ENCODE peak calls at places on chromosome 10, in four cellular contexts. One of them, this sample, is unnamed.

GRCh38 chr10:118300266-118300665 is 41.9 kb downstream of the FAM204A start:
- DNase-seq in HepG2: no peak
- DNase-seq in K562: no peak
- DNase-seq in GM12878: no peak
- DNase-seq in this sample: no peak

GRCh38 chr10:99993994-99994689 is 15.6 kb downstream of the DNMBP start:
- DNase-seq in HepG2: no peak
- DNase-seq in K562: peak
- DNase-seq in GM12878: peak
- DNase-seq in this sample: no peak

GRCh38 chr10:11337516-11337915 is 273.9 kb downstream of the USP6NL start:
- DNase-seq in HepG2: no peak
- DNase-seq in K562: no peak
- DNase-seq in GM12878: no peak
- DNase-seq in this sample: no peak

GRCh38 chr10:5645375-5645774 is 21.0 kb downstream of the ASB13 start:
- DNase-seq in HepG2: no peak
- DNase-seq in K562: no peak
- DNase-seq in GM12878: no peak
- DNase-seq in this sample: no peak

GRCh38 chr10:7593905-7594304 is 72.9 kb downstream of the ITIH5 start:
- DNase-seq in HepG2: no peak
- DNase-seq in K562: no peak
- DNase-seq in GM12878: no peak
- DNase-seq in this sample: no peak

GRCh38 chr10:109968954-109969644 is 38.7 kb upstream of the ADD3 start:
- DNase-seq in HepG2: no peak
- DNase-seq in K562: no peak
- DNase-seq in GM12878: no peak
- DNase-seq in this sample: no peak

GRCh38 chr10:85420501-85421191 is 945.9 kb downstream of the GRID1 start:
- DNase-seq in HepG2: no peak
- DNase-seq in K562: no peak
- DNase-seq in GM12878: no peak
- DNase-seq in this sample: no peak

GRCh38 chr10:71389768-71390434 is 6.8 kb upstream of the CDH23 start:
- DNase-seq in HepG2: no peak
- DNase-seq in K562: no peak
- DNase-seq in GM12878: no peak
- DNase-seq in this sample: no peak

GRCh38 chr10:92387289-92387940 is 96.4 kb downstream of the MARCHF5 start:
- DNase-seq in HepG2: peak
- DNase-seq in K562: peak
- DNase-seq in GM12878: no peak
- DNase-seq in this sample: peak

GRCh38 chr10:26780793-26781601 is 79.8 kb downstream of the ABI1 start:
- DNase-seq in HepG2: no peak
- DNase-seq in K562: no peak
- DNase-seq in GM12878: peak
- DNase-seq in this sample: peak

GRCh38 chr10:104925232-104925851 is 284.3 kb downstream of the SORCS3 start:
- DNase-seq in HepG2: peak
- DNase-seq in K562: peak
- DNase-seq in GM12878: no peak
- DNase-seq in this sample: peak

GRCh38 chr10:114374141-114374791 is 30.0 kb downstream of the AFAP1L2 start:
- DNase-seq in HepG2: no peak
- DNase-seq in K562: no peak
- DNase-seq in GM12878: no peak
- DNase-seq in this sample: no peak

GRCh38 chr10:2477154-2477553 is 590.2 kb upstream of the PFKP start:
- DNase-seq in HepG2: no peak
- DNase-seq in K562: no peak
- DNase-seq in GM12878: no peak
- DNase-seq in this sample: no peak

GRCh38 chr10:72886596-72887522 is 6.7 kb upstream of the OIT3 start:
- DNase-seq in HepG2: no peak
- DNase-seq in K562: no peak
- DNase-seq in GM12878: no peak
- DNase-seq in this sample: no peak

GRCh38 chr10:77844713-77845454 is 81.7 kb downstream of the DLG5 start:
- DNase-seq in HepG2: no peak
- DNase-seq in K562: no peak
- DNase-seq in GM12878: no peak
- DNase-seq in this sample: peak

GRCh38 chr10:46273506-46274477 is 13.0 kb upstream of the ANTXRL start:
- DNase-seq in HepG2: peak
- DNase-seq in K562: no peak
- DNase-seq in GM12878: no peak
- DNase-seq in this sample: no peak

GRCh38 chr10:72320676-72321247 is 34.0 kb downstream of the DNAJB12 start:
- DNase-seq in HepG2: peak
- DNase-seq in K562: peak
- DNase-seq in GM12878: peak
- DNase-seq in this sample: peak

GRCh38 chr10:31034041-31034918 is 2.6 kb upstream of the ZNF438 start:
- DNase-seq in HepG2: no peak
- DNase-seq in K562: no peak
- DNase-seq in GM12878: no peak
- DNase-seq in this sample: no peak

GRCh38 chr10:43377393-43377883 is 6.0 kb downstream of the FXYD4 start:
- DNase-seq in HepG2: peak
- DNase-seq in K562: peak
- DNase-seq in GM12878: no peak
- DNase-seq in this sample: no peak

GRCh38 chr10:35574924-35575352 is 30.2 kb upstream of the GJD4 start:
- DNase-seq in HepG2: no peak
- DNase-seq in K562: peak
- DNase-seq in GM12878: no peak
- DNase-seq in this sample: no peak

GRCh38 chr10:102280397-102281015 is 35.2 kb downstream of the GBF1 start:
- DNase-seq in HepG2: no peak
- DNase-seq in K562: no peak
- DNase-seq in GM12878: no peak
- DNase-seq in this sample: no peak

GRCh38 chr10:117587036-117587435 is 44.5 kb downstream of the EMX2 start:
- DNase-seq in HepG2: no peak
- DNase-seq in K562: no peak
- DNase-seq in GM12878: no peak
- DNase-seq in this sample: no peak

GRCh38 chr10:1488970-1489548 is 248.3 kb downstream of the ADARB2 start:
- DNase-seq in HepG2: no peak
- DNase-seq in K562: no peak
- DNase-seq in GM12878: peak
- DNase-seq in this sample: no peak

GRCh38 chr10:129992356-129992755 is 28.3 kb upstream of the EBF3 start:
- DNase-seq in HepG2: no peak
- DNase-seq in K562: no peak
- DNase-seq in GM12878: no peak
- DNase-seq in this sample: no peak

GRCh38 chr10:132554053-132554990 is 16.7 kb downstream of the INPP5A start:
- DNase-seq in HepG2: peak
- DNase-seq in K562: no peak
- DNase-seq in GM12878: no peak
- DNase-seq in this sample: no peak

GRCh38 chr10:122127943-122128342 is 139.0 kb downstream of the TACC2 start:
- DNase-seq in HepG2: no peak
- DNase-seq in K562: no peak
- DNase-seq in GM12878: no peak
- DNase-seq in this sample: no peak

GRCh38 chr10:122124808-122125207 is 135.8 kb downstream of the TACC2 start:
- DNase-seq in HepG2: no peak
- DNase-seq in K562: no peak
- DNase-seq in GM12878: no peak
- DNase-seq in this sample: no peak

GRCh38 chr10:122130474-122131110 is 140.5 kb upstream of the BTBD16 start:
- DNase-seq in HepG2: no peak
- DNase-seq in K562: no peak
- DNase-seq in GM12878: no peak
- DNase-seq in this sample: no peak

GRCh38 chr10:122126763-122127659 is 138.0 kb downstream of the TACC2 start:
- DNase-seq in HepG2: peak
- DNase-seq in K562: no peak
- DNase-seq in GM12878: no peak
- DNase-seq in this sample: peak

GRCh38 chr10:122128357-122128756 is 139.4 kb downstream of the TACC2 start:
- DNase-seq in HepG2: no peak
- DNase-seq in K562: no peak
- DNase-seq in GM12878: no peak
- DNase-seq in this sample: no peak
- H3K4me3 ChIP-seq in HepG2: no peak
- H3K4me3 ChIP-seq in K562: no peak
- H3K4me3 ChIP-seq in GM12878: no peak
- H3K4me3 ChIP-seq in this sample: peak

GRCh38 chr10:87579563-87579962 is 74.9 kb downstream of the MINPP1 start:
- DNase-seq in HepG2: no peak
- DNase-seq in K562: no peak
- DNase-seq in GM12878: no peak
- DNase-seq in this sample: no peak

GRCh38 chr10:87578799-87579401 is 74.2 kb downstream of the MINPP1 start:
- DNase-seq in HepG2: no peak
- DNase-seq in K562: no peak
- DNase-seq in GM12878: no peak
- DNase-seq in this sample: peak

GRCh38 chr10:87578160-87578559 is 73.5 kb downstream of the MINPP1 start:
- DNase-seq in HepG2: no peak
- DNase-seq in K562: no peak
- DNase-seq in GM12878: no peak
- DNase-seq in this sample: no peak

DNA sequence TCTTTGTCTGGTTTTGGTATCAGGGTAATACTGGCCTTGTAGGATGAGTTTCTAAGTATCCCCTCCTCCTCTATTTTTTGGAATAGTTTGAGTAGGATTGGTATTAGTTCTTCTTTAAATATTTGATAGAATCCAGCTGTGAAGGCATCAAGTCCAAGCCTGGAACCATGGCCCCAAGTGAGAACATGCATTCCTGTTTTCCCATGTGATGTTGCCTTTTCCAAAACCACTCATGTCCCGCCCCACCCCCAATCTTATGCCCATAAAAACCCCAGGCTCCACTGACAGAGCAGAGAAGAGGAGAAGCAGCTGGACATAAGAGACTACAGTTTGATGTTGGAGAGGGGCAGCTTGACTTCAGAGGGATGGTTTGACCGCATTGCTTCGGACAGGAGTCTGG is 71.2 kb downstream of the MINPP1 start:
- DNase-seq in HepG2: no peak
- DNase-seq in K562: no peak
- DNase-seq in GM12878: no peak
- DNase-seq in this sample: no peak
- TF ChIP-seq POLR2AphosphoS2 in HepG2: no peak
- TF ChIP-seq POLR2AphosphoS2 in K562: no peak
- TF ChIP-seq POLR2AphosphoS2 in GM12878: no peak
- TF ChIP-seq POLR2AphosphoS2 in this sample: no peak

GRCh38 chr10:70164179-70164578 is 6.1 kb downstream of the SAR1A start:
- DNase-seq in HepG2: no peak
- DNase-seq in K562: no peak
- DNase-seq in GM12878: no peak
- DNase-seq in this sample: no peak
- H3K4me3 ChIP-seq in HepG2: no peak
- H3K4me3 ChIP-seq in K562: no peak
- H3K4me3 ChIP-seq in GM12878: peak
- H3K4me3 ChIP-seq in this sample: no peak

GRCh38 chr10:17217661-17218306 is 10.3 kb upstream of the VIM start:
- DNase-seq in HepG2: no peak
- DNase-seq in K562: no peak
- DNase-seq in GM12878: no peak
- DNase-seq in this sample: no peak
- TF ChIP-seq POLR2AphosphoS2 in HepG2: no peak
- TF ChIP-seq POLR2AphosphoS2 in K562: no peak
- TF ChIP-seq POLR2AphosphoS2 in GM12878: no peak
- TF ChIP-seq POLR2AphosphoS2 in this sample: no peak

This sample was measured in A549.